ENCODE peak calls at places on chromosomes 1 and 21, in ten cellular contexts. One of them, this sample, is unnamed.

GRCh38 chr1:19222979-19223824 is 13.1 kb upstream of the UBR4 start:
- DNase-seq in NCI-H1092 treated with DMSO at 0.1 percent for 48 hours: no peak
- DNase-seq in NCI-H2081: no peak
- DNase-seq in BJ: no peak
- DNase-seq in stimulated activated CD8-positive, alpha-beta memory T cell treated with anti-CD3 and anti-CD28 coated beads, Interleukin-4, amount 100 ng/mL, for 24 hours: no peak
- DNase-seq in activated T-cell treated with anti-CD3 and anti-CD28 coated beads for 24 hours: no peak
- DNase-seq in T-helper 1 cell: no peak
- DNase-seq in endothelial cell: no peak
- DNase-seq in stimulated activated CD4-positive, alpha-beta T cell treated with anti-CD3 and anti-CD28 coated beads, Interleukin-4, amount 100 ng/mL, for 48 hours: no peak
- DNase-seq in nephron progenitor cell: no peak
- DNase-seq in this sample: no peak

GRCh38 chr1:46524843-46525242 is 26.6 kb downstream of the KNCN start:
- DNase-seq in stimulated activated CD8-positive, alpha-beta memory T cell treated with anti-CD3 and anti-CD28 coated beads, Interleukin-4, amount 100 ng/mL, for 24 hours: no peak
- DNase-seq in BJ: no peak
- DNase-seq in endothelial cell: no peak
- DNase-seq in stimulated activated CD4-positive, alpha-beta T cell treated with anti-CD3 and anti-CD28 coated beads, Interleukin-4, amount 100 ng/mL, for 48 hours: no peak
- DNase-seq in activated T-cell treated with anti-CD3 and anti-CD28 coated beads for 24 hours: no peak
- DNase-seq in NCI-H1092 treated with DMSO at 0.1 percent for 48 hours: no peak
- DNase-seq in NCI-H2081: no peak
- DNase-seq in T-helper 1 cell: no peak
- DNase-seq in nephron progenitor cell: no peak
- DNase-seq in this sample: no peak

GRCh38 chr1:37763791-37764741 is 854 bp downstream of the EPHA10 start:
- DNase-seq in endothelial cell: peak
- DNase-seq in T-helper 1 cell: no peak
- DNase-seq in NCI-H1092 treated with DMSO at 0.1 percent for 48 hours: peak
- DNase-seq in activated T-cell treated with anti-CD3 and anti-CD28 coated beads for 24 hours: no peak
- DNase-seq in stimulated activated CD8-positive, alpha-beta memory T cell treated with anti-CD3 and anti-CD28 coated beads, Interleukin-4, amount 100 ng/mL, for 24 hours: peak
- DNase-seq in NCI-H2081: no peak
- DNase-seq in BJ: no peak
- DNase-seq in stimulated activated CD4-positive, alpha-beta T cell treated with anti-CD3 and anti-CD28 coated beads, Interleukin-4, amount 100 ng/mL, for 48 hours: peak
- DNase-seq in nephron progenitor cell: peak
- DNase-seq in this sample: no peak

GRCh38 chr1:11337536-11338350 is 64.7 kb downstream of the UBIAD1 start:
- DNase-seq in stimulated activated CD8-positive, alpha-beta memory T cell treated with anti-CD3 and anti-CD28 coated beads, Interleukin-4, amount 100 ng/mL, for 24 hours: peak
- DNase-seq in nephron progenitor cell: peak
- DNase-seq in stimulated activated CD4-positive, alpha-beta T cell treated with anti-CD3 and anti-CD28 coated beads, Interleukin-4, amount 100 ng/mL, for 48 hours: peak
- DNase-seq in endothelial cell: peak
- DNase-seq in NCI-H2081: peak
- DNase-seq in NCI-H1092 treated with DMSO at 0.1 percent for 48 hours: peak
- DNase-seq in activated T-cell treated with anti-CD3 and anti-CD28 coated beads for 24 hours: peak
- DNase-seq in BJ: no peak
- DNase-seq in T-helper 1 cell: peak
- DNase-seq in this sample: peak

GRCh38 chr21:14972678-14973077 is 92.1 kb downstream of the NRIP1 start:
- DNase-seq in T-helper 1 cell: no peak
- DNase-seq in stimulated activated CD4-positive, alpha-beta T cell treated with anti-CD3 and anti-CD28 coated beads, Interleukin-4, amount 100 ng/mL, for 48 hours: no peak
- DNase-seq in stimulated activated CD8-positive, alpha-beta memory T cell treated with anti-CD3 and anti-CD28 coated beads, Interleukin-4, amount 100 ng/mL, for 24 hours: no peak
- DNase-seq in BJ: no peak
- DNase-seq in activated T-cell treated with anti-CD3 and anti-CD28 coated beads for 24 hours: no peak
- DNase-seq in nephron progenitor cell: no peak
- DNase-seq in NCI-H1092 treated with DMSO at 0.1 percent for 48 hours: no peak
- DNase-seq in NCI-H2081: no peak
- DNase-seq in endothelial cell: no peak
- DNase-seq in this sample: no peak

GRCh38 chr1:36151133-36151844 is 2.0 kb upstream of the TRAPPC3 start:
- DNase-seq in stimulated activated CD4-positive, alpha-beta T cell treated with anti-CD3 and anti-CD28 coated beads, Interleukin-4, amount 100 ng/mL, for 48 hours: no peak
- DNase-seq in T-helper 1 cell: no peak
- DNase-seq in NCI-H2081: no peak
- DNase-seq in NCI-H1092 treated with DMSO at 0.1 percent for 48 hours: no peak
- DNase-seq in endothelial cell: no peak
- DNase-seq in BJ: no peak
- DNase-seq in nephron progenitor cell: no peak
- DNase-seq in activated T-cell treated with anti-CD3 and anti-CD28 coated beads for 24 hours: no peak
- DNase-seq in stimulated activated CD8-positive, alpha-beta memory T cell treated with anti-CD3 and anti-CD28 coated beads, Interleukin-4, amount 100 ng/mL, for 24 hours: no peak
- DNase-seq in this sample: no peak

GRCh38 chr1:197660389-197660788 is 114.9 kb downstream of the DENND1B start:
- DNase-seq in nephron progenitor cell: no peak
- DNase-seq in T-helper 1 cell: no peak
- DNase-seq in BJ: no peak
- DNase-seq in NCI-H2081: no peak
- DNase-seq in activated T-cell treated with anti-CD3 and anti-CD28 coated beads for 24 hours: no peak
- DNase-seq in NCI-H1092 treated with DMSO at 0.1 percent for 48 hours: no peak
- DNase-seq in stimulated activated CD8-positive, alpha-beta memory T cell treated with anti-CD3 and anti-CD28 coated beads, Interleukin-4, amount 100 ng/mL, for 24 hours: no peak
- DNase-seq in endothelial cell: no peak
- DNase-seq in stimulated activated CD4-positive, alpha-beta T cell treated with anti-CD3 and anti-CD28 coated beads, Interleukin-4, amount 100 ng/mL, for 48 hours: no peak
- DNase-seq in this sample: no peak

GRCh38 chr21:45050786-45051489 is 23.4 kb upstream of the ADARB1 start:
- DNase-seq in endothelial cell: no peak
- DNase-seq in BJ: peak
- DNase-seq in T-helper 1 cell: no peak
- DNase-seq in NCI-H1092 treated with DMSO at 0.1 percent for 48 hours: no peak
- DNase-seq in NCI-H2081: no peak
- DNase-seq in nephron progenitor cell: no peak
- DNase-seq in stimulated activated CD8-positive, alpha-beta memory T cell treated with anti-CD3 and anti-CD28 coated beads, Interleukin-4, amount 100 ng/mL, for 24 hours: no peak
- DNase-seq in activated T-cell treated with anti-CD3 and anti-CD28 coated beads for 24 hours: no peak
- DNase-seq in stimulated activated CD4-positive, alpha-beta T cell treated with anti-CD3 and anti-CD28 coated beads, Interleukin-4, amount 100 ng/mL, for 48 hours: no peak
- DNase-seq in this sample: no peak

GRCh38 chr1:96703186-96703585 is 18.4 kb upstream of the PTBP2 start:
- DNase-seq in nephron progenitor cell: no peak
- DNase-seq in T-helper 1 cell: no peak
- DNase-seq in stimulated activated CD8-positive, alpha-beta memory T cell treated with anti-CD3 and anti-CD28 coated beads, Interleukin-4, amount 100 ng/mL, for 24 hours: no peak
- DNase-seq in activated T-cell treated with anti-CD3 and anti-CD28 coated beads for 24 hours: no peak
- DNase-seq in stimulated activated CD4-positive, alpha-beta T cell treated with anti-CD3 and anti-CD28 coated beads, Interleukin-4, amount 100 ng/mL, for 48 hours: no peak
- DNase-seq in endothelial cell: no peak
- DNase-seq in BJ: no peak
- DNase-seq in NCI-H2081: no peak
- DNase-seq in NCI-H1092 treated with DMSO at 0.1 percent for 48 hours: no peak
- DNase-seq in this sample: no peak

GRCh38 chr1:246350745-246351144 is 156.3 kb downstream of the SMYD3 start:
- DNase-seq in stimulated activated CD4-positive, alpha-beta T cell treated with anti-CD3 and anti-CD28 coated beads, Interleukin-4, amount 100 ng/mL, for 48 hours: no peak
- DNase-seq in activated T-cell treated with anti-CD3 and anti-CD28 coated beads for 24 hours: no peak
- DNase-seq in T-helper 1 cell: no peak
- DNase-seq in nephron progenitor cell: no peak
- DNase-seq in NCI-H2081: no peak
- DNase-seq in BJ: no peak
- DNase-seq in NCI-H1092 treated with DMSO at 0.1 percent for 48 hours: no peak
- DNase-seq in stimulated activated CD8-positive, alpha-beta memory T cell treated with anti-CD3 and anti-CD28 coated beads, Interleukin-4, amount 100 ng/mL, for 24 hours: no peak
- DNase-seq in endothelial cell: no peak
- DNase-seq in this sample: no peak

GRCh38 chr1:192559115-192560006 is 16.2 kb upstream of the RGS1 start:
- DNase-seq in NCI-H1092 treated with DMSO at 0.1 percent for 48 hours: no peak
- DNase-seq in stimulated activated CD8-positive, alpha-beta memory T cell treated with anti-CD3 and anti-CD28 coated beads, Interleukin-4, amount 100 ng/mL, for 24 hours: no peak
- DNase-seq in endothelial cell: no peak
- DNase-seq in T-helper 1 cell: peak
- DNase-seq in NCI-H2081: no peak
- DNase-seq in stimulated activated CD4-positive, alpha-beta T cell treated with anti-CD3 and anti-CD28 coated beads, Interleukin-4, amount 100 ng/mL, for 48 hours: no peak
- DNase-seq in activated T-cell treated with anti-CD3 and anti-CD28 coated beads for 24 hours: no peak
- DNase-seq in nephron progenitor cell: no peak
- DNase-seq in BJ: peak
- DNase-seq in this sample: no peak

GRCh38 chr1:164644774-164645634 is 86.0 kb downstream of the PBX1 start:
- DNase-seq in NCI-H2081: no peak
- DNase-seq in endothelial cell: no peak
- DNase-seq in BJ: no peak
- DNase-seq in activated T-cell treated with anti-CD3 and anti-CD28 coated beads for 24 hours: no peak
- DNase-seq in nephron progenitor cell: no peak
- DNase-seq in T-helper 1 cell: no peak
- DNase-seq in stimulated activated CD4-positive, alpha-beta T cell treated with anti-CD3 and anti-CD28 coated beads, Interleukin-4, amount 100 ng/mL, for 48 hours: no peak
- DNase-seq in stimulated activated CD8-positive, alpha-beta memory T cell treated with anti-CD3 and anti-CD28 coated beads, Interleukin-4, amount 100 ng/mL, for 24 hours: no peak
- DNase-seq in NCI-H1092 treated with DMSO at 0.1 percent for 48 hours: peak
- DNase-seq in this sample: peak

GRCh38 chr21:44913425-44914175 is 7.1 kb downstream of the ITGB2 start:
- DNase-seq in NCI-H1092 treated with DMSO at 0.1 percent for 48 hours: no peak
- DNase-seq in T-helper 1 cell: no peak
- DNase-seq in activated T-cell treated with anti-CD3 and anti-CD28 coated beads for 24 hours: no peak
- DNase-seq in BJ: no peak
- DNase-seq in stimulated activated CD4-positive, alpha-beta T cell treated with anti-CD3 and anti-CD28 coated beads, Interleukin-4, amount 100 ng/mL, for 48 hours: no peak
- DNase-seq in endothelial cell: no peak
- DNase-seq in stimulated activated CD8-positive, alpha-beta memory T cell treated with anti-CD3 and anti-CD28 coated beads, Interleukin-4, amount 100 ng/mL, for 24 hours: no peak
- DNase-seq in nephron progenitor cell: no peak
- DNase-seq in NCI-H2081: no peak
- DNase-seq in this sample: no peak

GRCh38 chr21:34128124-34128523 is 54.7 kb downstream of the MRPS6 start:
- DNase-seq in T-helper 1 cell: no peak
- DNase-seq in endothelial cell: no peak
- DNase-seq in NCI-H1092 treated with DMSO at 0.1 percent for 48 hours: peak
- DNase-seq in stimulated activated CD4-positive, alpha-beta T cell treated with anti-CD3 and anti-CD28 coated beads, Interleukin-4, amount 100 ng/mL, for 48 hours: no peak
- DNase-seq in activated T-cell treated with anti-CD3 and anti-CD28 coated beads for 24 hours: no peak
- DNase-seq in nephron progenitor cell: no peak
- DNase-seq in BJ: no peak
- DNase-seq in stimulated activated CD8-positive, alpha-beta memory T cell treated with anti-CD3 and anti-CD28 coated beads, Interleukin-4, amount 100 ng/mL, for 24 hours: no peak
- DNase-seq in NCI-H2081: no peak
- DNase-seq in this sample: no peak

GRCh38 chr1:147243228-147243685 is 773 bp downstream of the CHD1L start:
- DNase-seq in activated T-cell treated with anti-CD3 and anti-CD28 coated beads for 24 hours: no peak
- DNase-seq in endothelial cell: peak
- DNase-seq in T-helper 1 cell: no peak
- DNase-seq in nephron progenitor cell: peak
- DNase-seq in NCI-H1092 treated with DMSO at 0.1 percent for 48 hours: peak
- DNase-seq in NCI-H2081: peak
- DNase-seq in stimulated activated CD8-positive, alpha-beta memory T cell treated with anti-CD3 and anti-CD28 coated beads, Interleukin-4, amount 100 ng/mL, for 24 hours: no peak
- DNase-seq in BJ: no peak
- DNase-seq in stimulated activated CD4-positive, alpha-beta T cell treated with anti-CD3 and anti-CD28 coated beads, Interleukin-4, amount 100 ng/mL, for 48 hours: peak
- DNase-seq in this sample: no peak

GRCh38 chr21:46000182-46000730 is 18.7 kb downstream of the COL6A1 start:
- DNase-seq in T-helper 1 cell: no peak
- DNase-seq in nephron progenitor cell: no peak
- DNase-seq in NCI-H2081: no peak
- DNase-seq in endothelial cell: peak
- DNase-seq in BJ: no peak
- DNase-seq in stimulated activated CD8-positive, alpha-beta memory T cell treated with anti-CD3 and anti-CD28 coated beads, Interleukin-4, amount 100 ng/mL, for 24 hours: no peak
- DNase-seq in stimulated activated CD4-positive, alpha-beta T cell treated with anti-CD3 and anti-CD28 coated beads, Interleukin-4, amount 100 ng/mL, for 48 hours: no peak
- DNase-seq in NCI-H1092 treated with DMSO at 0.1 percent for 48 hours: no peak
- DNase-seq in activated T-cell treated with anti-CD3 and anti-CD28 coated beads for 24 hours: no peak
- DNase-seq in this sample: no peak

GRCh38 chr21:45385549-45386050 is 19.4 kb upstream of the COL18A1 start:
- DNase-seq in BJ: no peak
- DNase-seq in stimulated activated CD8-positive, alpha-beta memory T cell treated with anti-CD3 and anti-CD28 coated beads, Interleukin-4, amount 100 ng/mL, for 24 hours: no peak
- DNase-seq in T-helper 1 cell: no peak
- DNase-seq in endothelial cell: no peak
- DNase-seq in NCI-H1092 treated with DMSO at 0.1 percent for 48 hours: no peak
- DNase-seq in NCI-H2081: no peak
- DNase-seq in activated T-cell treated with anti-CD3 and anti-CD28 coated beads for 24 hours: no peak
- DNase-seq in nephron progenitor cell: no peak
- DNase-seq in stimulated activated CD4-positive, alpha-beta T cell treated with anti-CD3 and anti-CD28 coated beads, Interleukin-4, amount 100 ng/mL, for 48 hours: no peak
- DNase-seq in this sample: no peak